ENCODE peak calls at places on chromosomes 5 and 9, in seven cellular contexts. C is thoracic aorta, Q is neuronal stem cell, B is endothelial cell of umbilical vein, M is A549, R is keratinocyte, J is SK-N-SH. N is an unnamed sample.

GRCh38 chr5:41721521-41721920 is 148.7 kb downstream of the OXCT1 start:
- DNase-seq in C (no peak), Q (no peak), B (no peak), M (no peak), R (no peak), J (peak; percentile 48), N (no peak)

GRCh38 chr5:53877243-53877642 is 316.8 kb downstream of the NDUFS4 start:
- DNase-seq in C (no peak), Q (no peak), B (no peak), M (no peak), R (no peak), J (no peak), N (no peak)

GRCh38 chr9:88106492-88106891 is 31.8 kb downstream of the SPATA31C2 start:
- DNase-seq in C (no peak), Q (no peak), B (no peak), M (peak; percentile 47), R (no peak), J (peak; percentile 29), N (no peak)

GRCh38 chr9:94901019-94901363 is 174.5 kb downstream of the AOPEP start:
- DNase-seq in C (no peak), Q (no peak), B (no peak), M (no peak), R (no peak), J (no peak), N (no peak)

GRCh38 chr5:154396128-154396527 is 49.7 kb upstream of the SAP30L start:
- DNase-seq in C (no peak), Q (no peak), B (no peak), M (no peak), R (no peak), J (no peak), N (no peak)

GRCh38 chr5:136018814-136019777 is 9.7 kb upstream of the TGFBI start:
- DNase-seq in C (peak; percentile 31), Q (no peak), B (no peak), M (peak; percentile 80), R (no peak), J (peak; percentile 82), N (no peak)

GRCh38 chr5:36174119-36174518 is 22.2 kb downstream of the SKP2 start:
- DNase-seq in C (no peak), Q (no peak), B (no peak), M (no peak), R (no peak), J (no peak), N (no peak)

GRCh38 chr5:107365355-107366109 is 305.2 kb downstream of the EFNA5 start:
- DNase-seq in C (no peak), Q (no peak), B (peak; percentile 55), M (peak; percentile 79), R (no peak), J (no peak), N (no peak)

GRCh38 chr9:1726993-1727759 is 288.0 kb upstream of the SMARCA2 start:
- DNase-seq in C (no peak), Q (no peak), B (no peak), M (no peak), R (no peak), J (peak; percentile 16), N (no peak)

GRCh38 chr9:130128782-130129424 is 43.3 kb upstream of the NCS1 start:
- DNase-seq in C (no peak), Q (no peak), B (peak; percentile 22), M (no peak), R (no peak), J (no peak), N (no peak)

GRCh38 chr5:140568664-140569063 is 4.0 kb downstream of the SLC35A4 start:
- DNase-seq in C (no peak), Q (no peak), B (no peak), M (no peak), R (no peak), J (no peak), N (no peak)

DNA sequence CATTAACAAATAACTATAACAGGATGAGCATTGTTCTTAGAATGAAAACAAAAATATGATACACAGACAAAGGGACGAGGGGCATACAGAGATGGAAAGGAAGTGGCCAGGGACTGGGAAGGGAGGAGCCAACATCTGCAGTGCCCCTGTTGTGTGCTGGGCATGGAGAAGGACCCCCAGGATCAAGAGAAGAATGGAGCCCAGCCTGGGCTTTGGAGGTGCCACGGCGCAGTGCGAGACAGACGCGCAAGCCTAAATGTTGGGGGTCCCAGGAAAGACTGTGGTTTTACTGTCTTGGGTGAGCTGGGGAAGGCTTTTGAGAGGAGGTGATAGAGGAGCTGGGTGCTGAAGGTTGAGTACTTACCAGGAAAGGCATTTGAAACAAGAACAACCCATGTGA is 28.4 kb upstream of the DUSP1 start:
- DNase-seq in C (no peak), Q (no peak), B (no peak), M (no peak), R (no peak), J (no peak), N (no peak)
- H3K27ac ChIP-seq in C (peak overlapping the region; percentile 96), Q (no peak overlapping the region), B (peak overlapping the region; percentile 77), M (peak overlapping the region; percentile 72), R (peak overlapping the region; percentile 93), J (peak overlapping the region; percentile 79), N (peak overlapping the region; percentile 18)

GRCh38 chr9:91945277-91946074 is 4.6 kb downstream of the ROR2 start:
- DNase-seq in C (no peak), Q (no peak), B (no peak), M (no peak), R (no peak), J (peak; percentile 28), N (no peak)
- H3K27ac ChIP-seq in C (no peak overlapping the region), Q (no peak overlapping the region), B (no peak overlapping the region), M (no peak overlapping the region), R (no peak overlapping the region), J (no peak overlapping the region), N (no peak overlapping the region)

GRCh38 chr9:74499111-74499601 is 2.0 kb downstream of the RORB start:
- DNase-seq in C (no peak), Q (peak; percentile 0), B (no peak), M (no peak), R (no peak), J (peak; percentile 58), N (no peak)

GRCh38 chr9:74496819-74497749 is at the start of gene RORB:
- DNase-seq in C (no peak), Q (peak; percentile 79), B (peak; percentile 26), M (peak; percentile 18), R (no peak), J (peak; percentile 93), N (no peak)

GRCh38 chr9:74499770-74500583 is 2.8 kb downstream of the RORB start:
- DNase-seq in C (no peak), Q (peak; percentile 21), B (no peak), M (no peak), R (no peak), J (peak; percentile 28), N (no peak)

GRCh38 chr9:74498616-74499095 is 1.5 kb downstream of the RORB start:
- DNase-seq in C (no peak), Q (peak; percentile 31), B (no peak), M (no peak), R (no peak), J (no peak), N (no peak)

GRCh38 chr9:74497750-74498615 is 848 bp downstream of the RORB start:
- DNase-seq in C (no peak), Q (peak; percentile 46), B (peak; percentile 14), M (peak; percentile 37), R (no peak), J (peak; percentile 62), N (no peak)
- H3K27ac ChIP-seq in C (no peak overlapping the region), Q (no peak overlapping the region), B (no peak overlapping the region), M (no peak overlapping the region), R (no peak overlapping the region), J (no peak overlapping the region), N (no peak overlapping the region)

DNA sequence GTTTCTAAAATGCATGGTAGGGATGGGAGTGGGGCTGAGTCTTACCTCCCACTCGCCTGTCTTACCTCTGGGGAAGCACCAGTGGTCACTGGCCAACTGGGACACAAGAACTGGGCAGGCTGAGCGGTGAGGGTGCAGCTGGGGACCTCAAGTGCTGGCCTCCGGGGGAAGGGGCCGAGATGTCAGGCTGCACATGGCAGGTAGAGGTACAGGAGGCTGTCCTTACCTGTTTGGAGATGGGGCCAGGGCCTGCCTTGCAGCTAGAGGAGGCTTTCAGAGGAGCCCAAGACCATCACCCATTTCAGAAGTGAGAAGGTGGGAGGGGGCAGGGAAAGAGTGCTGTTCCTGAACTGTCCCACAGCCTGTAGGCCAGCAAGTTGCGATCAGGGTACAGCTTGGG is 14.2 kb downstream of the PSAT1 start:
- DNase-seq in C (no peak), Q (no peak), B (no peak), M (no peak), R (no peak), J (no peak), N (no peak)
- H3K27ac ChIP-seq in C (no peak overlapping the region), Q (no peak overlapping the region), B (no peak overlapping the region), M (no peak overlapping the region), R (no peak overlapping the region), J (no peak overlapping the region), N (no peak overlapping the region)

GRCh38 chr5:179731791-179732411 is 721 bp upstream of the MAML1 start:
- DNase-seq in C (no peak), Q (no peak), B (no peak), M (no peak), R (no peak), J (no peak), N (no peak)
- H3K27ac ChIP-seq in C (peak overlapping the region; percentile 82), Q (peak overlapping the region; percentile 5), B (peak overlapping the region; percentile 47), M (peak overlapping the region; percentile 74), R (peak overlapping the region; percentile 85), J (peak overlapping the region; percentile 67), N (peak overlapping the region; percentile 92)

GRCh38 chr5:180689071-180689694 is 39.8 kb upstream of the FLT4 start:
- DNase-seq in C (no peak), Q (no peak), B (no peak), M (no peak), R (no peak), J (no peak), N (no peak)

GRCh38 chr5:180691046-180691445 is 41.6 kb upstream of the FLT4 start:
- DNase-seq in C (no peak), Q (no peak), B (no peak), M (no peak), R (no peak), J (no peak), N (no peak)

GRCh38 chr5:180690562-180690961 is 41.2 kb upstream of the FLT4 start:
- DNase-seq in C (no peak), Q (no peak), B (no peak), M (no peak), R (no peak), J (no peak), N (no peak)

GRCh38 chr5:180684623-180685161 is 35.3 kb upstream of the FLT4 start:
- DNase-seq in C (no peak), Q (no peak), B (no peak), M (no peak), R (no peak), J (no peak), N (no peak)

DNA sequence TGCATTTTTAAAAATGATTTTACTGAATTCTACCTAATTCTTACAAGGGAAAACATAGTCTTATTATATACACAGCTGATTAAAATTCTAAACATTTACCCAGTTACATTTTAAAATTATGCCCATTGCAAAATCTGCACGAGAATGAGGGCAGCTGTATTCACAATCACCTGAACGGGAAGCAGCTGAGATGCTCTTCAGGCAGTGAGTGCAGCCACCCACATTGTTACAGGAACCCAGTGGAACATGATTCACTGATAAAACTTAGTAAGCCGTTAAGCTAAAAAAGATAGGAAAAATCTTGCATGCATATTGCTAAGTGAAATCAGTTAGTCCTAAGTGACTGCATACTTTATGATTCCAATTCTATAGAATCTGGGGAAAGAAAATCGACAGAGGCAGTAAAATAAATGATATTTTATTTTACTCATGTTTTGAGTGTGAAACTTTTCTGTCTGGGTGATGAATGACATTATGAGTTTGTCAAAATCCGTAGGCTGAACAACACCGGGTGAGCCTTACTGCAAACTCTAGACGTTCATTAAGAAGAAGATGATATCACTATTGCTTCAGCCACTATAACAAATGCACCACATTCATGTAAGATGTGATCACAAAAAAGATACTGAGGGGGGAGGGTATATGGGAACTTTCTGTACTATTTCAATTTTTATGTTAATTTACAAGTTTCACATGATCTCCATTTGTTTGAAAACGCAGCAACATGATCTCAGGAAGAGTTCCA is 39.1 kb upstream of the FLT4 start:
- DNase-seq in C (no peak), Q (no peak), B (no peak), M (no peak), R (no peak), J (no peak), N (no peak)
- H3K27ac ChIP-seq in C (no peak overlapping the region), Q (no peak overlapping the region), B (no peak overlapping the region), M (no peak overlapping the region), R (no peak overlapping the region), J (no peak overlapping the region), N (no peak overlapping the region)